ENCODE peak calls at places on chromosomes 16 and 17, in ten cellular contexts. W, G, N, K, Z, B, S, O, Q and R are unnamed samples.

GRCh38 chr16:86427327-86427935 is 82.9 kb upstream of the FOXF1 start:
- DNase-seq in W (no peak), G (no peak), N (no peak), K (no peak), Z (no peak), B (no peak), S (no peak), O (peak), Q (no peak), R (no peak)

GRCh38 chr17:6325741-6326140 is 109.2 kb downstream of the AIPL1 start:
- DNase-seq in W (no peak), G (no peak), N (no peak), K (no peak), Z (no peak), B (no peak), S (no peak), O (no peak), Q (no peak), R (no peak)

GRCh38 chr17:67830440-67830839 is 5.1 kb downstream of the BPTF start:
- DNase-seq in W (no peak), G (no peak), N (no peak), K (no peak), Z (no peak), B (no peak), S (peak), O (peak), Q (no peak), R (no peak)

GRCh38 chr16:77298638-77299360 is 99.6 kb downstream of the SYCE1L start:
- DNase-seq in W (no peak), G (no peak), N (no peak), K (no peak), Z (no peak), B (no peak), S (no peak), O (peak), Q (no peak), R (no peak)

GRCh38 chr16:57884655-57885133 is 82.4 kb upstream of the KIFC3 start:
- DNase-seq in W (no peak), G (no peak), N (no peak), K (no peak), Z (peak), B (no peak), S (no peak), O (no peak), Q (no peak), R (no peak)

GRCh38 chr17:69348441-69348840 is 21.5 kb upstream of the ABCA5 start:
- DNase-seq in W (no peak), G (no peak), N (no peak), K (no peak), Z (no peak), B (no peak), S (no peak), O (no peak), Q (no peak), R (no peak)

GRCh38 chr17:31593806-31594205 is 202.3 kb downstream of the RAB11FIP4 start:
- DNase-seq in W (no peak), G (no peak), N (no peak), K (no peak), Z (no peak), B (no peak), S (no peak), O (peak), Q (no peak), R (no peak)

GRCh38 chr17:61583242-61583641 is 7.8 kb downstream of the NACA2 start:
- DNase-seq in W (no peak), G (no peak), N (no peak), K (no peak), Z (no peak), B (no peak), S (no peak), O (peak), Q (no peak), R (no peak)

GRCh38 chr17:869567-870530 is 87.7 kb downstream of the MRM3 start:
- DNase-seq in W (no peak), G (no peak), N (no peak), K (no peak), Z (no peak), B (no peak), S (no peak), O (peak), Q (no peak), R (no peak)

GRCh38 chr17:7951143-7951792 is 19.3 kb downstream of the CNTROB start:
- DNase-seq in W (no peak), G (no peak), N (no peak), K (no peak), Z (no peak), B (peak), S (no peak), O (no peak), Q (no peak), R (no peak)

GRCh38 chr16:10126686-10127085 is 55.5 kb downstream of the GRIN2A start:
- DNase-seq in W (peak), G (no peak), N (no peak), K (no peak), Z (no peak), B (no peak), S (peak), O (peak), Q (no peak), R (no peak)

GRCh38 chr16:66741971-66742396 is 9.4 kb downstream of the DYNC1LI2 start:
- DNase-seq in W (no peak), G (no peak), N (no peak), K (no peak), Z (no peak), B (no peak), S (no peak), O (peak), Q (no peak), R (no peak)

GRCh38 chr17:76492250-76492988 is 8.8 kb downstream of the RHBDF2 start:
- DNase-seq in W (no peak), G (no peak), N (no peak), K (no peak), Z (no peak), B (no peak), S (no peak), O (no peak), Q (no peak), R (no peak)

GRCh38 chr17:57916925-57917858 is 38.0 kb downstream of the CUEDC1 start:
- DNase-seq in W (peak), G (no peak), N (no peak), K (peak), Z (no peak), B (no peak), S (no peak), O (no peak), Q (no peak), R (no peak)

GRCh38 chr17:57987582-57988300 is at the start of gene VEZF1:
- DNase-seq in W (peak), G (peak), N (peak), K (peak), Z (no peak), B (peak), S (peak), O (peak), Q (peak), R (no peak)

GRCh38 chr17:30379303-30380105 is 777 bp downstream of the CPD start:
- DNase-seq in W (peak), G (no peak), N (no peak), K (no peak), Z (no peak), B (peak), S (no peak), O (peak), Q (no peak), R (peak)